ENCODE peak calls at places on chromosomes 4 and X, in five cellular contexts. E, N, Y, W and K are unnamed samples.

GRCh38 chrX:13750204-13750603 is 15.7 kb downstream of the OFD1 start:
- DNase-seq in E (no peak), N (no peak), Y (no peak), W (peak), K (no peak)

GRCh38 chr4:158845166-158846041 is 76.6 kb downstream of the FNIP2 start:
- DNase-seq in E (no peak), N (no peak), Y (peak), W (no peak), K (no peak)

GRCh38 chr4:144411119-144411518 is 234.8 kb upstream of the HHIP start:
- DNase-seq in E (no peak), N (no peak), Y (no peak), W (no peak), K (no peak)

GRCh38 chr4:176236909-176237308 is 32.1 kb downstream of the ASB5 start:
- DNase-seq in E (no peak), N (no peak), Y (no peak), W (no peak), K (no peak)

GRCh38 chr4:169756971-169757574 is 671 bp downstream of the HPF1 start:
- DNase-seq in E (no peak), N (no peak), Y (no peak), W (no peak), K (no peak)

GRCh38 chrX:108447303-108447702 is 7.7 kb downstream of the COL4A5 start:
- DNase-seq in E (no peak), N (no peak), Y (no peak), W (no peak), K (no peak)

GRCh38 chrX:68995386-68995779 is 166.6 kb downstream of the EFNB1 start:
- DNase-seq in E (no peak), N (no peak), Y (no peak), W (no peak), K (no peak)

GRCh38 chrX:22097295-22097694 is 65.2 kb downstream of the PHEX start:
- DNase-seq in E (no peak), N (no peak), Y (no peak), W (peak), K (no peak)

GRCh38 chr4:166165829-166166420 is 292.9 kb downstream of the TLL1 start:
- DNase-seq in E (no peak), N (no peak), Y (no peak), W (peak), K (no peak)

GRCh38 chrX:84735025-84735424 is 232.8 kb upstream of the HDX start:
- DNase-seq in E (no peak), N (no peak), Y (no peak), W (no peak), K (no peak)

GRCh38 chrX:135923353-135923752 is 29.8 kb downstream of the SAGE1 start:
- DNase-seq in E (no peak), N (no peak), Y (peak), W (no peak), K (no peak)

GRCh38 chrX:70422886-70423336 is at the start of gene GDPD2:
- DNase-seq in E (no peak), N (peak), Y (peak), W (peak), K (no peak)

GRCh38 chr4:135732448-135732847 is 1530.9 kb upstream of the PABPC4L start:
- DNase-seq in E (no peak), N (no peak), Y (no peak), W (no peak), K (no peak)

GRCh38 chr4:2448589-2448988 is 20.3 kb upstream of the RNF4 start:
- DNase-seq in E (no peak), N (no peak), Y (no peak), W (no peak), K (no peak)

GRCh38 chr4:66691101-66691500 is 854.2 kb downstream of the CENPC start:
- DNase-seq in E (no peak), N (no peak), Y (peak), W (no peak), K (no peak)

GRCh38 chr4:1421650-1422049 is 15.4 kb upstream of the NKX1-1 start:
- DNase-seq in E (no peak), N (no peak), Y (no peak), W (no peak), K (no peak)

GRCh38 chr4:183424109-183424751 is 20.2 kb upstream of the CDKN2AIP start:
- DNase-seq in E (no peak), N (peak), Y (peak), W (peak), K (no peak)

GRCh38 chr4:7620086-7620813 is 185.5 kb upstream of the PSAPL1 start:
- DNase-seq in E (no peak), N (no peak), Y (no peak), W (no peak), K (no peak)

GRCh38 chr4:182795446-182796238 is 121.5 kb downstream of the DCTD start:
- DNase-seq in E (no peak), N (no peak), Y (no peak), W (no peak), K (no peak)

GRCh38 chr4:109590841-109591357 is 30.9 kb downstream of the MCUB start:
- DNase-seq in E (no peak), N (no peak), Y (no peak), W (no peak), K (no peak)

GRCh38 chr4:13907255-13907751 is 279.8 kb upstream of the BOD1L1 start:
- DNase-seq in E (no peak), N (no peak), Y (no peak), W (peak), K (no peak)